ENCODE peak calls at places on chromosomes 12 and 14, in eight cellular contexts. L is PC-3; E is AG10803; R is AG20443; O is activated naive CD8-positive, alpha-beta T cell treated with anti-CD3 and anti-CD28 coated beads, Interleukin-2, amount 50 U/mL, for 24 hours; C is HTR-8/SVneo; V is CD8-positive, alpha-beta memory T cell; W is NCI-H146. A is an unnamed sample.

GRCh38 chr12:75658826-75659823 is 147.7 kb upstream of the KRR1 start:
- DNase-seq in L (peak), E (peak), R (peak), O (no peak), C (peak), V (no peak), W (peak), A (no peak)

GRCh38 chr14:38243696-38244250 is 12.1 kb downstream of the CLEC14A start:
- DNase-seq in L (peak), E (no peak), R (no peak), O (no peak), C (no peak), V (no peak), W (no peak), A (no peak)

GRCh38 chr12:129854591-129854990 is 49.2 kb downstream of the TMEM132D start:
- DNase-seq in L (no peak), E (no peak), R (no peak), O (no peak), C (no peak), V (no peak), W (no peak), A (no peak)

GRCh38 chr12:120199595-120200306 is 1.2 kb downstream of the RPLP0 start:
- DNase-seq in L (peak), E (peak), R (peak), O (peak), C (peak), V (peak), W (no peak), A (no peak)

GRCh38 chr12:12804011-12804410 is 9.1 kb upstream of the DDX47 start:
- DNase-seq in L (peak), E (no peak), R (no peak), O (no peak), C (no peak), V (no peak), W (no peak), A (no peak)

GRCh38 chr12:119949145-119949544 is 39.9 kb upstream of the BICDL1 start:
- DNase-seq in L (no peak), E (no peak), R (no peak), O (no peak), C (no peak), V (no peak), W (no peak), A (no peak)

GRCh38 chr12:109540526-109541411 is 32.5 kb downstream of the MMAB start:
- DNase-seq in L (no peak), E (no peak), R (no peak), O (no peak), C (no peak), V (no peak), W (no peak), A (no peak)

GRCh38 chr12:65232490-65233077 is 45.9 kb upstream of the MSRB3 start:
- DNase-seq in L (peak), E (peak), R (peak), O (no peak), C (peak), V (no peak), W (no peak), A (peak)

GRCh38 chr14:68247281-68247680 is 427.7 kb downstream of the RAD51B start:
- DNase-seq in L (no peak), E (no peak), R (no peak), O (no peak), C (no peak), V (no peak), W (no peak), A (no peak)

GRCh38 chr12:45183263-45183662 is 32.6 kb upstream of the ANO6 start:
- DNase-seq in L (peak), E (peak), R (peak), O (no peak), C (no peak), V (no peak), W (no peak), A (no peak)

GRCh38 chr12:57694459-57695019 is 607 bp downstream of the OS9 start:
- DNase-seq in L (peak), E (no peak), R (peak), O (peak), C (peak), V (no peak), W (peak), A (no peak)

GRCh38 chr12:52837341-52837741 is 3.2 kb upstream of the KRT79 start:
- DNase-seq in L (peak), E (peak), R (peak), O (peak), C (peak), V (no peak), W (no peak), A (no peak)

GRCh38 chr12:464484-465267 is 4.9 kb downstream of the B4GALNT3 start:
- DNase-seq in L (no peak), E (no peak), R (no peak), O (no peak), C (no peak), V (no peak), W (no peak), A (no peak)

GRCh38 chr12:104910196-104910840 is 47.8 kb downstream of the SLC41A2 start:
- DNase-seq in L (peak), E (peak), R (peak), O (no peak), C (no peak), V (no peak), W (no peak), A (no peak)

GRCh38 chr12:28424965-28425364 is 234.7 kb downstream of the CCDC91 start:
- DNase-seq in L (no peak), E (peak), R (peak), O (no peak), C (no peak), V (no peak), W (no peak), A (no peak)

GRCh38 chr12:131990066-131990979 is 40.6 kb downstream of the EP400 start:
- DNase-seq in L (no peak), E (no peak), R (no peak), O (no peak), C (no peak), V (no peak), W (peak), A (no peak)

GRCh38 chr12:68364893-68365725 is 32.9 kb upstream of the MDM1 start:
- DNase-seq in L (peak), E (peak), R (peak), O (peak), C (peak), V (peak), W (peak), A (peak)

GRCh38 chr12:40228727-40229126 is 3.9 kb downstream of the LRRK2 start:
- DNase-seq in L (no peak), E (no peak), R (no peak), O (no peak), C (no peak), V (no peak), W (no peak), A (no peak)

GRCh38 chr14:94364037-94364436 is 24.4 kb downstream of the SERPINA1 start:
- DNase-seq in L (no peak), E (no peak), R (no peak), O (no peak), C (no peak), V (no peak), W (no peak), A (no peak)

GRCh38 chr14:31947680-31948580 is 129.2 kb upstream of the ARHGAP5 start:
- DNase-seq in L (no peak), E (no peak), R (no peak), O (no peak), C (no peak), V (no peak), W (no peak), A (peak)

GRCh38 chr12:119372540-119372939 is 38.0 kb downstream of the CCDC60 start:
- DNase-seq in L (no peak), E (no peak), R (no peak), O (no peak), C (no peak), V (no peak), W (no peak), A (no peak)

GRCh38 chr12:124906606-124907261 is 7.7 kb downstream of the UBC start:
- DNase-seq in L (peak), E (peak), R (peak), O (peak), C (peak), V (peak), W (no peak), A (peak)

GRCh38 chr12:27176765-27177164 is 67.3 kb upstream of the STK38L start:
- DNase-seq in L (peak), E (peak), R (no peak), O (peak), C (no peak), V (no peak), W (no peak), A (no peak)

GRCh38 chr12:57110189-57111045 is 745 bp downstream of the STAT6 start:
- DNase-seq in L (peak), E (no peak), R (peak), O (peak), C (no peak), V (peak), W (peak), A (peak)